ENCODE peak calls at places on chromosomes 4 and X, in five cellular contexts. E is smooth muscle cell of the brain vasculature; V is activated CD4-positive, alpha-beta T cell treated with anti-CD3 and anti-CD28 coated beads, Interleukin-2, amount 50 U/mL, for 1 hour; K is activated naive CD4-positive, alpha-beta T cell; F is GM19239. P is an unnamed sample.

GRCh38 chrX:110665636-110666035 is 130.0 kb downstream of the CHRDL1 start:
- DNase-seq in E (no peak), V (no peak), K (no peak), F (no peak), P (peak)

GRCh38 chrX:150547511-150548115 is 20.8 kb upstream of the MTM1 start:
- DNase-seq in E (no peak), V (no peak), K (no peak), F (no peak), P (peak)

GRCh38 chrX:137479394-137479793 is 86.5 kb upstream of the ZIC3 start:
- DNase-seq in E (no peak), V (no peak), K (no peak), F (no peak), P (no peak)

GRCh38 chr4:141102367-141102766 is 30.9 kb downstream of the RNF150 start:
- DNase-seq in E (peak), V (no peak), K (no peak), F (no peak), P (no peak)

GRCh38 chrX:20204354-20204753 is 62.4 kb downstream of the RPS6KA3 start:
- DNase-seq in E (no peak), V (no peak), K (no peak), F (no peak), P (no peak)

GRCh38 chr4:140595065-140595464 is 26.3 kb upstream of the UCP1 start:
- DNase-seq in E (no peak), V (no peak), K (no peak), F (no peak), P (peak)

GRCh38 chr4:163493643-163494359 is 689 bp upstream of the TMA16 start:
- DNase-seq in E (no peak), V (no peak), K (no peak), F (peak), P (peak)

GRCh38 chr4:181637186-181638105 is 605.8 kb upstream of the TENM3 start:
- DNase-seq in E (no peak), V (no peak), K (no peak), F (no peak), P (no peak)

GRCh38 chr4:23972805-23973204 is 83.0 kb upstream of the PPARGC1A start:
- DNase-seq in E (no peak), V (no peak), K (no peak), F (no peak), P (no peak)

GRCh38 chrX:100076031-100076430 is 334.0 kb downstream of the PCDH19 start:
- DNase-seq in E (no peak), V (no peak), K (no peak), F (no peak), P (no peak)

GRCh38 chr4:55127521-55127920 is 2.1 kb upstream of the KDR start:
- DNase-seq in E (no peak), V (no peak), K (no peak), F (no peak), P (no peak)

GRCh38 chr4:3112979-3113469 is 38.5 kb downstream of the HTT start:
- DNase-seq in E (no peak), V (no peak), K (no peak), F (no peak), P (no peak)

GRCh38 chrX:14056201-14056600 is 26.5 kb upstream of the GEMIN8 start:
- DNase-seq in E (no peak), V (no peak), K (no peak), F (no peak), P (no peak)

GRCh38 chrX:9578083-9578779 is 113.4 kb downstream of the TBL1X start:
- DNase-seq in E (no peak), V (no peak), K (no peak), F (no peak), P (no peak)

GRCh38 chrX:123835661-123836371 is 24.0 kb upstream of the XIAP start:
- DNase-seq in E (no peak), V (no peak), K (no peak), F (no peak), P (peak)

GRCh38 chr4:11732155-11732554 is 303.5 kb upstream of the HS3ST1 start:
- DNase-seq in E (no peak), V (no peak), K (no peak), F (no peak), P (peak)

GRCh38 chr4:76213415-76214268 is at the start of gene SCARB2:
- DNase-seq in E (no peak), V (peak), K (peak), F (peak), P (peak)

GRCh38 chr4:15336410-15337184 is 91.2 kb upstream of the C1QTNF7 start:
- DNase-seq in E (peak), V (no peak), K (no peak), F (no peak), P (no peak)

GRCh38 chr4:74376888-74377483 is 12.0 kb downstream of the EREG start:
- DNase-seq in E (no peak), V (no peak), K (no peak), F (no peak), P (no peak)

GRCh38 chr4:90449626-90450025 is 322.4 kb downstream of the CCSER1 start:
- DNase-seq in E (no peak), V (no peak), K (no peak), F (no peak), P (no peak)

P was measured in colonic mucosa.